ENCODE peak calls at places on chromosomes 6 and 20, in six cellular contexts. One of them, this sample, is unnamed.

GRCh38 chr6:145327497-145328055 is 407.7 kb downstream of the EPM2A start:
- DNase-seq in dorsolateral prefrontal cortex: no peak
- DNase-seq in fibroblast of lung: no peak
- DNase-seq in WTC11: no peak
- DNase-seq in H1: no peak
- DNase-seq in IMR-90: no peak
- DNase-seq in this sample: peak; percentile 20

GRCh38 chr20:3242167-3242692 is 3.2 kb upstream of the SLC4A11 start:
- DNase-seq in dorsolateral prefrontal cortex: no peak
- DNase-seq in fibroblast of lung: no peak
- DNase-seq in WTC11: no peak
- DNase-seq in H1: no peak
- DNase-seq in IMR-90: no peak
- DNase-seq in this sample: no peak

GRCh38 chr20:3183896-3184295 is 10.5 kb upstream of the LZTS3 start:
- DNase-seq in dorsolateral prefrontal cortex: no peak
- DNase-seq in fibroblast of lung: no peak
- DNase-seq in WTC11: no peak
- DNase-seq in H1: no peak
- DNase-seq in IMR-90: no peak
- DNase-seq in this sample: peak; percentile 32

GRCh38 chr20:21554985-21555384 is 41.1 kb upstream of the NKX2-2 start:
- DNase-seq in dorsolateral prefrontal cortex: peak; percentile 50
- DNase-seq in fibroblast of lung: no peak
- DNase-seq in WTC11: no peak
- DNase-seq in H1: no peak
- DNase-seq in IMR-90: no peak
- DNase-seq in this sample: no peak

GRCh38 chr6:76448109-76448508 is 375.6 kb upstream of the IMPG1 start:
- DNase-seq in dorsolateral prefrontal cortex: no peak
- DNase-seq in fibroblast of lung: no peak
- DNase-seq in WTC11: no peak
- DNase-seq in H1: no peak
- DNase-seq in IMR-90: no peak
- DNase-seq in this sample: no peak

GRCh38 chr6:135196739-135197510 is 15.8 kb downstream of the MYB start:
- DNase-seq in dorsolateral prefrontal cortex: no peak
- DNase-seq in fibroblast of lung: no peak
- DNase-seq in WTC11: no peak
- DNase-seq in H1: no peak
- DNase-seq in IMR-90: no peak
- DNase-seq in this sample: no peak

GRCh38 chr6:120354452-120355098 is 979.7 kb downstream of the TBC1D32 start:
- DNase-seq in dorsolateral prefrontal cortex: no peak
- DNase-seq in fibroblast of lung: no peak
- DNase-seq in WTC11: no peak
- DNase-seq in H1: no peak
- DNase-seq in IMR-90: no peak
- DNase-seq in this sample: peak; percentile 83

GRCh38 chr20:38127011-38127621 is 38.0 kb downstream of the TGM2 start:
- DNase-seq in dorsolateral prefrontal cortex: peak; percentile 40
- DNase-seq in fibroblast of lung: peak; percentile 78
- DNase-seq in WTC11: no peak
- DNase-seq in H1: no peak
- DNase-seq in IMR-90: peak; percentile 83
- DNase-seq in this sample: peak; percentile 61

GRCh38 chr6:110629153-110629552 is 152.7 kb upstream of the SLC22A16 start:
- DNase-seq in dorsolateral prefrontal cortex: no peak
- DNase-seq in fibroblast of lung: no peak
- DNase-seq in WTC11: no peak
- DNase-seq in H1: no peak
- DNase-seq in IMR-90: no peak
- DNase-seq in this sample: no peak

GRCh38 chr6:19759117-19759880 is 77.9 kb upstream of the ID4 start:
- DNase-seq in dorsolateral prefrontal cortex: no peak
- DNase-seq in fibroblast of lung: peak; percentile 66
- DNase-seq in WTC11: no peak
- DNase-seq in H1: no peak
- DNase-seq in IMR-90: peak; percentile 88
- DNase-seq in this sample: peak; percentile 92

GRCh38 chr6:22079788-22080187 is 217.0 kb downstream of the PRL start:
- DNase-seq in dorsolateral prefrontal cortex: no peak
- DNase-seq in fibroblast of lung: peak; percentile 91
- DNase-seq in WTC11: no peak
- DNase-seq in H1: no peak
- DNase-seq in IMR-90: peak; percentile 78
- DNase-seq in this sample: no peak

GRCh38 chr6:29702519-29703103 is 20.6 kb upstream of the HLA-F start:
- DNase-seq in dorsolateral prefrontal cortex: peak; percentile 81
- DNase-seq in fibroblast of lung: no peak
- DNase-seq in WTC11: peak; percentile 92
- DNase-seq in H1: peak; percentile 99
- DNase-seq in IMR-90: no peak
- DNase-seq in this sample: peak; percentile 44

GRCh38 chr6:100346203-100346602 is 118.5 kb downstream of the SIM1 start:
- DNase-seq in dorsolateral prefrontal cortex: no peak
- DNase-seq in fibroblast of lung: no peak
- DNase-seq in WTC11: no peak
- DNase-seq in H1: no peak
- DNase-seq in IMR-90: peak; percentile 28
- DNase-seq in this sample: no peak

GRCh38 chr20:25269833-25270170 is 21.9 kb downstream of the PYGB start:
- DNase-seq in dorsolateral prefrontal cortex: peak; percentile 35
- DNase-seq in fibroblast of lung: no peak
- DNase-seq in WTC11: no peak
- DNase-seq in H1: peak; percentile 37
- DNase-seq in IMR-90: no peak
- DNase-seq in this sample: no peak

GRCh38 chr6:111776236-111777189 is 96.7 kb downstream of the FYN start:
- DNase-seq in dorsolateral prefrontal cortex: no peak
- DNase-seq in fibroblast of lung: peak; percentile 26
- DNase-seq in WTC11: no peak
- DNase-seq in H1: no peak
- DNase-seq in IMR-90: no peak
- DNase-seq in this sample: no peak

GRCh38 chr20:54429364-54429763 is 46.0 kb upstream of the DOK5 start:
- DNase-seq in dorsolateral prefrontal cortex: no peak
- DNase-seq in fibroblast of lung: no peak
- DNase-seq in WTC11: no peak
- DNase-seq in H1: no peak
- DNase-seq in IMR-90: no peak
- DNase-seq in this sample: no peak

GRCh38 chr20:49916146-49917002 is 1.0 kb upstream of the SPATA2 start:
- DNase-seq in dorsolateral prefrontal cortex: no peak
- DNase-seq in fibroblast of lung: no peak
- DNase-seq in WTC11: no peak
- DNase-seq in H1: no peak
- DNase-seq in IMR-90: peak; percentile 55
- DNase-seq in this sample: peak; percentile 86

GRCh38 chr6:49713346-49713745 is at the start of gene CRISP2:
- DNase-seq in dorsolateral prefrontal cortex: no peak
- DNase-seq in fibroblast of lung: no peak
- DNase-seq in WTC11: peak; percentile 13
- DNase-seq in H1: no peak
- DNase-seq in IMR-90: no peak
- DNase-seq in this sample: no peak

GRCh38 chr6:93468291-93468690 is 48.9 kb upstream of the EPHA7 start:
- DNase-seq in dorsolateral prefrontal cortex: no peak
- DNase-seq in fibroblast of lung: peak; percentile 69
- DNase-seq in WTC11: peak; percentile 12
- DNase-seq in H1: no peak
- DNase-seq in IMR-90: no peak
- DNase-seq in this sample: no peak

GRCh38 chr20:55143605-55144004 is 668.2 kb downstream of the DOK5 start:
- DNase-seq in dorsolateral prefrontal cortex: no peak
- DNase-seq in fibroblast of lung: no peak
- DNase-seq in WTC11: no peak
- DNase-seq in H1: no peak
- DNase-seq in IMR-90: no peak
- DNase-seq in this sample: peak; percentile 84

GRCh38 chr6:1789092-1789491 is 179.4 kb downstream of the FOXC1 start:
- DNase-seq in dorsolateral prefrontal cortex: no peak
- DNase-seq in fibroblast of lung: peak; percentile 44
- DNase-seq in WTC11: no peak
- DNase-seq in H1: no peak
- DNase-seq in IMR-90: peak; percentile 65
- DNase-seq in this sample: peak; percentile 16

GRCh38 chr6:32868257-32868788 is 14.3 kb downstream of the PSMB9 start:
- DNase-seq in dorsolateral prefrontal cortex: peak; percentile 65
- DNase-seq in fibroblast of lung: peak; percentile 77
- DNase-seq in WTC11: peak; percentile 79
- DNase-seq in H1: peak; percentile 84
- DNase-seq in IMR-90: peak; percentile 65
- DNase-seq in this sample: peak; percentile 73

GRCh38 chr6:5031150-5031549 is 27.3 kb upstream of the RPP40 start:
- DNase-seq in dorsolateral prefrontal cortex: no peak
- DNase-seq in fibroblast of lung: no peak
- DNase-seq in WTC11: no peak
- DNase-seq in H1: no peak
- DNase-seq in IMR-90: no peak
- DNase-seq in this sample: no peak

GRCh38 chr6:166330612-166331011 is 11.7 kb downstream of the SFT2D1 start:
- DNase-seq in dorsolateral prefrontal cortex: peak; percentile 86
- DNase-seq in fibroblast of lung: peak; percentile 42
- DNase-seq in WTC11: peak; percentile 90
- DNase-seq in H1: peak; percentile 84
- DNase-seq in IMR-90: peak; percentile 23
- DNase-seq in this sample: peak; percentile 28
- TF ChIP-seq CTCF in dorsolateral prefrontal cortex: peak; percentile 53
- TF ChIP-seq CTCF in fibroblast of lung: peak; percentile 14
- TF ChIP-seq CTCF in WTC11: no peak
- TF ChIP-seq CTCF in H1: peak; percentile 74
- TF ChIP-seq CTCF in IMR-90: peak; percentile 19
- TF ChIP-seq CTCF in this sample: no peak

GRCh38 chr6:14015964-14016363 is 91.2 kb downstream of the RNF182 start:
- DNase-seq in dorsolateral prefrontal cortex: no peak
- DNase-seq in fibroblast of lung: no peak
- DNase-seq in WTC11: no peak
- DNase-seq in H1: no peak
- DNase-seq in IMR-90: no peak
- DNase-seq in this sample: no peak
- TF ChIP-seq CTCF in dorsolateral prefrontal cortex: no peak
- TF ChIP-seq CTCF in fibroblast of lung: no peak
- TF ChIP-seq CTCF in WTC11: no peak
- TF ChIP-seq CTCF in H1: no peak
- TF ChIP-seq CTCF in IMR-90: no peak
- TF ChIP-seq CTCF in this sample: no peak

GRCh38 chr6:98037571-98037970 is 754.6 kb upstream of the MMS22L start:
- DNase-seq in dorsolateral prefrontal cortex: no peak
- DNase-seq in fibroblast of lung: no peak
- DNase-seq in WTC11: no peak
- DNase-seq in H1: no peak
- DNase-seq in IMR-90: no peak
- DNase-seq in this sample: no peak

GRCh38 chr6:98041921-98042320 is 758.9 kb upstream of the MMS22L start:
- DNase-seq in dorsolateral prefrontal cortex: no peak
- DNase-seq in fibroblast of lung: no peak
- DNase-seq in WTC11: no peak
- DNase-seq in H1: no peak
- DNase-seq in IMR-90: no peak
- DNase-seq in this sample: no peak

GRCh38 chr6:98041072-98041471 is 758.1 kb upstream of the MMS22L start:
- DNase-seq in dorsolateral prefrontal cortex: no peak
- DNase-seq in fibroblast of lung: no peak
- DNase-seq in WTC11: no peak
- DNase-seq in H1: no peak
- DNase-seq in IMR-90: no peak
- DNase-seq in this sample: no peak

GRCh38 chr6:98039443-98039842 is 756.4 kb upstream of the MMS22L start:
- DNase-seq in dorsolateral prefrontal cortex: no peak
- DNase-seq in fibroblast of lung: no peak
- DNase-seq in WTC11: peak; percentile 50
- DNase-seq in H1: no peak
- DNase-seq in IMR-90: no peak
- DNase-seq in this sample: no peak

DNA sequence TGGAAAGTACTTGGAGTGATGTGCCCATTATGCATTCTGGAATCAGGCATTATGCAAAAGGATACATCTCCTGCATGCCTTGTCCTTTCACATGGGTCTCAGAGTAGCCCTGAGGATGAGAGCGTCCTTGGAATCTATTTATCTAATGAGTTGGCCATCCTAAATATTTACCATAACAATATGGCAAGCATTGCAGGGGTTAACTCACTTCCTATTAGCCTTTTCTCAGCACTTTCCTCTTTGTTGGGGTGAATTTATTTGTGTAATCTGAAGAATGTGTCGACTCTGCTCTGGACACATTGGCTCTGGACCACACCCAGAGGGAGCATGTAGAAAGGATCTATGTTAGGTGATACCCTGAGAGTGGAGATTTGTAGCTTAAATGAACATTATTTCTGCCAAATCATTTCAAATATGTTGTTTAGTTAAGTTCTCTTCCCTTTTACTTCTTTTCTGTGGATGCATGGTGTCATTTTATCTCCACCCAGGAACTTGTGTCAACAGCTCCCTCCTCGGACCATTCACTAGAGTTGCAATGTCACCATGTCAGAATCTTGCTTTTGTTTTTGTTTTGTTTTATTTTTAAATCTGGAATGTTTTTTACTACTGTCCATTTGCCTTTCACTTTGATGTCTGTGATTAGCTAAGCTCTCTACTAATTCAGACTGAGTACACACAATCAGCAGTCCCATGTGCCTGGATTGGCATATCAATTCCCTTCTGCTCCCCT is 757.0 kb upstream of the MMS22L start:
- DNase-seq in dorsolateral prefrontal cortex: no peak
- DNase-seq in fibroblast of lung: peak; percentile 0
- DNase-seq in WTC11: no peak
- DNase-seq in H1: no peak
- DNase-seq in IMR-90: peak; percentile 0
- DNase-seq in this sample: peak; percentile 47
- TF ChIP-seq CTCF in dorsolateral prefrontal cortex: peak; percentile 50
- TF ChIP-seq CTCF in fibroblast of lung: no peak
- TF ChIP-seq CTCF in WTC11: no peak
- TF ChIP-seq CTCF in H1: peak; percentile 42
- TF ChIP-seq CTCF in IMR-90: peak; percentile 7
- TF ChIP-seq CTCF in this sample: peak; percentile 63

GRCh38 chr20:57223648-57224489 is 42.6 kb downstream of the BMP7 start:
- DNase-seq in dorsolateral prefrontal cortex: no peak
- DNase-seq in fibroblast of lung: peak; percentile 3
- DNase-seq in WTC11: no peak
- DNase-seq in H1: no peak
- DNase-seq in IMR-90: no peak
- DNase-seq in this sample: no peak
- TF ChIP-seq CTCF in dorsolateral prefrontal cortex: no peak
- TF ChIP-seq CTCF in fibroblast of lung: no peak
- TF ChIP-seq CTCF in WTC11: no peak
- TF ChIP-seq CTCF in H1: peak; percentile 21
- TF ChIP-seq CTCF in IMR-90: no peak
- TF ChIP-seq CTCF in this sample: no peak

GRCh38 chr6:131101911-131102680 is 33.2 kb upstream of the AKAP7 start:
- DNase-seq in dorsolateral prefrontal cortex: no peak
- DNase-seq in fibroblast of lung: no peak
- DNase-seq in WTC11: no peak
- DNase-seq in H1: no peak
- DNase-seq in IMR-90: peak; percentile 68
- DNase-seq in this sample: peak; percentile 30

GRCh38 chr6:131093334-131093733 is 30.3 kb upstream of the EPB41L2 start:
- DNase-seq in dorsolateral prefrontal cortex: no peak
- DNase-seq in fibroblast of lung: no peak
- DNase-seq in WTC11: no peak
- DNase-seq in H1: no peak
- DNase-seq in IMR-90: no peak
- DNase-seq in this sample: no peak

GRCh38 chr6:131096786-131097185 is 33.7 kb upstream of the EPB41L2 start:
- DNase-seq in dorsolateral prefrontal cortex: no peak
- DNase-seq in fibroblast of lung: no peak
- DNase-seq in WTC11: no peak
- DNase-seq in H1: no peak
- DNase-seq in IMR-90: no peak
- DNase-seq in this sample: no peak
- TF ChIP-seq CTCF in dorsolateral prefrontal cortex: no peak
- TF ChIP-seq CTCF in fibroblast of lung: no peak
- TF ChIP-seq CTCF in WTC11: no peak
- TF ChIP-seq CTCF in H1: no peak
- TF ChIP-seq CTCF in IMR-90: no peak
- TF ChIP-seq CTCF in this sample: no peak